ENCODE peak calls at places on chromosomes 6 and 20, in nine cellular contexts. G is GM04504; K is RWPE1; V is activated T-cell treated with anti-CD3 and anti-CD28 coated beads, Interleukin-2, amount 50 U/mL, for 1 hour; R is skeletal muscle cell; D is glutamatergic neuron; S is CD4-positive, alpha-beta T cell; J is head of caudate nucleus; Y is AG04450. M is an unnamed sample.

GRCh38 chr6:170173416-170173990 is 117.4 kb downstream of the DLL1 start:
- DNase-seq in J (no peak), K (no peak), R (no peak), G (no peak), S (no peak), Y (no peak), D (peak), V (peak), M (no peak)

GRCh38 chr6:154462425-154462824 is 48.1 kb downstream of the CNKSR3 start:
- DNase-seq in V (no peak), Y (no peak), K (no peak), S (no peak), G (no peak), J (no peak), D (no peak), R (no peak), M (no peak)

GRCh38 chr20:59971428-59971827 is 13.2 kb downstream of the CDH26 start:
- DNase-seq in S (no peak), R (no peak), J (no peak), G (no peak), Y (no peak), D (no peak), V (no peak), K (no peak), M (no peak)

GRCh38 chr6:139114741-139115140 is 20.1 kb upstream of the HECA start:
- DNase-seq in G (no peak), K (no peak), R (no peak), Y (no peak), D (no peak), J (no peak), S (no peak), V (no peak), M (no peak)

GRCh38 chr6:109095821-109096084 is 446 bp downstream of the CEP57L1 start:
- DNase-seq in K (no peak), J (no peak), V (no peak), S (no peak), Y (no peak), D (no peak), R (no peak), G (no peak), M (no peak)

GRCh38 chr20:41116282-41116960 is 20.9 kb upstream of the PLCG1 start:
- DNase-seq in R (no peak), S (no peak), Y (no peak), J (no peak), G (no peak), D (no peak), K (no peak), V (no peak), M (no peak)

GRCh38 chr6:88899569-88900316 is 63.7 kb downstream of the RNGTT start:
- DNase-seq in G (no peak), K (no peak), D (no peak), Y (no peak), S (no peak), V (no peak), J (no peak), R (no peak), M (no peak)

GRCh38 chr6:40148882-40149573 is 214.8 kb upstream of the MOCS1 start:
- DNase-seq in J (no peak), R (no peak), K (no peak), D (no peak), S (no peak), G (no peak), V (no peak), Y (no peak), M (no peak)

GRCh38 chr20:1269235-1269634 is 3.1 kb downstream of the SNPH start:
- DNase-seq in Y (no peak), J (no peak), S (no peak), V (no peak), R (no peak), G (no peak), D (no peak), K (no peak), M (no peak)

GRCh38 chr6:46090115-46091079 is 39.4 kb upstream of the ENPP4 start:
- DNase-seq in G (peak), J (peak), S (peak), K (peak), V (peak), Y (peak), R (peak), D (peak), M (peak)

GRCh38 chr20:25399038-25399430 is 8.4 kb upstream of the ABHD12 start:
- DNase-seq in V (no peak), Y (peak), R (peak), G (peak), J (peak), S (no peak), K (peak), D (no peak), M (peak)

GRCh38 chr6:30806581-30807183 is 62.3 kb upstream of the IER3 start:
- DNase-seq in Y (no peak), D (no peak), V (no peak), J (no peak), R (no peak), K (no peak), G (no peak), S (no peak), M (no peak)

GRCh38 chr20:46552460-46553420 is 2.3 kb upstream of the OCSTAMP start:
- DNase-seq in D (no peak), G (no peak), S (no peak), Y (no peak), R (no peak), K (no peak), V (no peak), J (no peak), M (no peak)